ENCODE peak calls at places on chromosomes 5 and 9, in four cellular contexts. One of them, this sample, is unnamed.

GRCh38 chr5:147483197-147483790 is 26.6 kb downstream of the DPYSL3 start:
- DNase-seq in CD14-positive monocyte: no peak
- DNase-seq in neural crest cell: no peak
- DNase-seq in nephron progenitor cell: no peak
- DNase-seq in this sample: no peak

GRCh38 chr5:1471997-1472963 is 27.0 kb upstream of the SLC6A3 start:
- DNase-seq in CD14-positive monocyte: no peak
- DNase-seq in neural crest cell: no peak
- DNase-seq in nephron progenitor cell: no peak
- DNase-seq in this sample: no peak

GRCh38 chr5:267716-268115 is 3.7 kb upstream of the PDCD6 start:
- DNase-seq in CD14-positive monocyte: no peak
- DNase-seq in neural crest cell: no peak
- DNase-seq in nephron progenitor cell: no peak
- DNase-seq in this sample: no peak

GRCh38 chr9:136401173-136401922 is 1.4 kb upstream of the SNAPC4 start:
- DNase-seq in CD14-positive monocyte: no peak
- DNase-seq in neural crest cell: no peak
- DNase-seq in nephron progenitor cell: no peak
- DNase-seq in this sample: no peak

GRCh38 chr9:38016375-38017120 is 52.5 kb downstream of the SHB start:
- DNase-seq in CD14-positive monocyte: no peak
- DNase-seq in neural crest cell: no peak
- DNase-seq in nephron progenitor cell: no peak
- DNase-seq in this sample: no peak

GRCh38 chr5:137710086-137710485 is 25.8 kb downstream of the KLHL3 start:
- DNase-seq in CD14-positive monocyte: no peak
- DNase-seq in neural crest cell: no peak
- DNase-seq in nephron progenitor cell: no peak
- DNase-seq in this sample: no peak

GRCh38 chr9:122128432-122129343 is 30.9 kb downstream of the NDUFA8 start:
- DNase-seq in CD14-positive monocyte: no peak
- DNase-seq in neural crest cell: no peak
- DNase-seq in nephron progenitor cell: no peak
- DNase-seq in this sample: no peak

GRCh38 chr9:4196886-4197285 is 103.0 kb downstream of the GLIS3 start:
- DNase-seq in CD14-positive monocyte: no peak
- DNase-seq in neural crest cell: no peak
- DNase-seq in nephron progenitor cell: no peak
- DNase-seq in this sample: no peak

GRCh38 chr9:93461810-93462209 is 8.4 kb upstream of the FAM120AOS start:
- DNase-seq in CD14-positive monocyte: no peak
- DNase-seq in neural crest cell: no peak
- DNase-seq in nephron progenitor cell: no peak
- DNase-seq in this sample: no peak

GRCh38 chr9:33129886-33130284 is 37.3 kb downstream of the B4GALT1 start:
- DNase-seq in CD14-positive monocyte: peak
- DNase-seq in neural crest cell: no peak
- DNase-seq in nephron progenitor cell: no peak
- DNase-seq in this sample: no peak

GRCh38 chr9:22240619-22241018 is 206.0 kb upstream of the DMRTA1 start:
- DNase-seq in CD14-positive monocyte: no peak
- DNase-seq in neural crest cell: no peak
- DNase-seq in nephron progenitor cell: no peak
- DNase-seq in this sample: no peak

GRCh38 chr9:70324963-70325362 is 66.2 kb downstream of the SMC5 start:
- DNase-seq in CD14-positive monocyte: no peak
- DNase-seq in neural crest cell: no peak
- DNase-seq in nephron progenitor cell: no peak
- DNase-seq in this sample: no peak

GRCh38 chr9:34072410-34072809 is 23.7 kb upstream of the UBAP2 start:
- DNase-seq in CD14-positive monocyte: no peak
- DNase-seq in neural crest cell: no peak
- DNase-seq in nephron progenitor cell: no peak
- DNase-seq in this sample: no peak

GRCh38 chr9:8826281-8826680 is 1026.7 kb upstream of the DMAC1 start:
- DNase-seq in CD14-positive monocyte: no peak
- DNase-seq in neural crest cell: no peak
- DNase-seq in nephron progenitor cell: no peak
- DNase-seq in this sample: no peak

GRCh38 chr5:969421-969839 is 39.2 kb upstream of the NKD2 start:
- DNase-seq in CD14-positive monocyte: no peak
- DNase-seq in neural crest cell: no peak
- DNase-seq in nephron progenitor cell: no peak
- DNase-seq in this sample: no peak

GRCh38 chr5:56535347-56535746 is 280.0 kb upstream of the MAP3K1 start:
- DNase-seq in CD14-positive monocyte: no peak
- DNase-seq in neural crest cell: no peak
- DNase-seq in nephron progenitor cell: no peak
- DNase-seq in this sample: no peak

GRCh38 chr5:53430618-53431252 is 49.7 kb upstream of the FST start:
- DNase-seq in CD14-positive monocyte: no peak
- DNase-seq in neural crest cell: no peak
- DNase-seq in nephron progenitor cell: no peak
- DNase-seq in this sample: no peak

GRCh38 chr5:1745190-1745805 is 54.3 kb downstream of the MRPL36 start:
- DNase-seq in CD14-positive monocyte: peak
- DNase-seq in neural crest cell: no peak
- DNase-seq in nephron progenitor cell: peak
- DNase-seq in this sample: no peak

GRCh38 chr5:180441577-180441976 is 52.6 kb upstream of the CNOT6 start:
- DNase-seq in CD14-positive monocyte: no peak
- DNase-seq in neural crest cell: no peak
- DNase-seq in nephron progenitor cell: no peak
- DNase-seq in this sample: no peak

GRCh38 chr5:172133359-172134029 is 54.5 kb downstream of the STK10 start:
- DNase-seq in CD14-positive monocyte: peak
- DNase-seq in neural crest cell: no peak
- DNase-seq in nephron progenitor cell: no peak
- DNase-seq in this sample: no peak

GRCh38 chr5:162209005-162209605 is 141.5 kb downstream of the GABRG2 start:
- DNase-seq in CD14-positive monocyte: no peak
- DNase-seq in neural crest cell: peak
- DNase-seq in nephron progenitor cell: peak
- DNase-seq in this sample: peak

GRCh38 chr9:92245005-92245797 is 48.3 kb downstream of the IARS1 start:
- DNase-seq in CD14-positive monocyte: no peak
- DNase-seq in neural crest cell: no peak
- DNase-seq in nephron progenitor cell: no peak
- DNase-seq in this sample: no peak

GRCh38 chr9:92242779-92243136 is 50.7 kb downstream of the IARS1 start:
- DNase-seq in CD14-positive monocyte: no peak
- DNase-seq in neural crest cell: no peak
- DNase-seq in nephron progenitor cell: no peak
- DNase-seq in this sample: no peak

GRCh38 chr9:92236915-92237314 is 56.6 kb downstream of the IARS1 start:
- DNase-seq in CD14-positive monocyte: no peak
- DNase-seq in neural crest cell: no peak
- DNase-seq in nephron progenitor cell: no peak
- DNase-seq in this sample: no peak

GRCh38 chr9:92247296-92247695 is 46.2 kb downstream of the IARS1 start:
- DNase-seq in CD14-positive monocyte: no peak
- DNase-seq in neural crest cell: no peak
- DNase-seq in nephron progenitor cell: no peak
- DNase-seq in this sample: no peak

GRCh38 chr9:92242115-92242778 is 51.2 kb downstream of the IARS1 start:
- DNase-seq in CD14-positive monocyte: no peak
- DNase-seq in neural crest cell: peak
- DNase-seq in nephron progenitor cell: no peak
- DNase-seq in this sample: no peak
- TF ChIP-seq CTCF in CD14-positive monocyte: no peak
- TF ChIP-seq CTCF in neural crest cell: peak
- TF ChIP-seq CTCF in nephron progenitor cell: peak
- TF ChIP-seq CTCF in this sample: peak

DNA sequence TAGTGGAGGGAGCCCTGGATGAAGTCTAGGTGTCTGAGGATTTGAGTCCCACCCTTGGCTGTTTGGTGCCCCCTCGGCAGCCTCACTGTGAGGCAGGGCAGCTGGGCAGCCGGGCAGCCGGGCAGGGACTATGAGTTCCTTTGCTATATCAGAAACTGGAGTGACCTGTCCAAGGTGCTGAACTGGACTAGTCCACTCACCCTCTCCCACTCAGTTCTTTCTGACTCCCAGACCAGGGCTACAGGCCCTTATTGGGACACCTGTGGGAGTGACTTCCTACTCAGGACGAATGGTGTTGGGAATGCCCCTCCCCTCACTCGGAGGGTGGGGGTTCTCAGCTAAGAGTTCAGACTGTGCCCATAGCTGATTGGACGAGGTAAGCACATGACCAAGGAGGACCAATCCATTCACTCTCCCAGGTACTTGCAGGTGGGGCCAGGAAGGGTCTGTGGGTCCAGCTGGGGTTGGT is 34.1 kb upstream of the RAPGEF1 start:
- DNase-seq in CD14-positive monocyte: no peak
- DNase-seq in neural crest cell: peak
- DNase-seq in nephron progenitor cell: peak
- DNase-seq in this sample: no peak
- TF ChIP-seq CTCF in CD14-positive monocyte: no peak
- TF ChIP-seq CTCF in neural crest cell: no peak
- TF ChIP-seq CTCF in nephron progenitor cell: no peak
- TF ChIP-seq CTCF in this sample: no peak

GRCh38 chr5:132293066-132293991 is 865 bp upstream of the SLC22A4 start:
- DNase-seq in CD14-positive monocyte: peak
- DNase-seq in neural crest cell: peak
- DNase-seq in nephron progenitor cell: peak
- DNase-seq in this sample: peak
- TF ChIP-seq CTCF in CD14-positive monocyte: no peak
- TF ChIP-seq CTCF in neural crest cell: peak
- TF ChIP-seq CTCF in nephron progenitor cell: no peak
- TF ChIP-seq CTCF in this sample: no peak

GRCh38 chr5:173198049-173198448 is 37.0 kb downstream of the NKX2-5 start:
- DNase-seq in CD14-positive monocyte: no peak
- DNase-seq in neural crest cell: no peak
- DNase-seq in nephron progenitor cell: no peak
- DNase-seq in this sample: no peak
- TF ChIP-seq CTCF in CD14-positive monocyte: no peak
- TF ChIP-seq CTCF in neural crest cell: no peak
- TF ChIP-seq CTCF in nephron progenitor cell: no peak
- TF ChIP-seq CTCF in this sample: no peak

GRCh38 chr9:18394847-18395355 is 79.1 kb upstream of the ADAMTSL1 start:
- DNase-seq in CD14-positive monocyte: no peak
- DNase-seq in neural crest cell: no peak
- DNase-seq in nephron progenitor cell: no peak
- DNase-seq in this sample: no peak

GRCh38 chr9:18393340-18394130 is 80.4 kb upstream of the ADAMTSL1 start:
- DNase-seq in CD14-positive monocyte: no peak
- DNase-seq in neural crest cell: no peak
- DNase-seq in nephron progenitor cell: no peak
- DNase-seq in this sample: no peak

GRCh38 chr9:18390393-18390792 is 83.6 kb upstream of the ADAMTSL1 start:
- DNase-seq in CD14-positive monocyte: no peak
- DNase-seq in neural crest cell: no peak
- DNase-seq in nephron progenitor cell: no peak
- DNase-seq in this sample: no peak

GRCh38 chr9:18397076-18397475 is 76.9 kb upstream of the ADAMTSL1 start:
- DNase-seq in CD14-positive monocyte: no peak
- DNase-seq in neural crest cell: no peak
- DNase-seq in nephron progenitor cell: no peak
- DNase-seq in this sample: no peak

DNA sequence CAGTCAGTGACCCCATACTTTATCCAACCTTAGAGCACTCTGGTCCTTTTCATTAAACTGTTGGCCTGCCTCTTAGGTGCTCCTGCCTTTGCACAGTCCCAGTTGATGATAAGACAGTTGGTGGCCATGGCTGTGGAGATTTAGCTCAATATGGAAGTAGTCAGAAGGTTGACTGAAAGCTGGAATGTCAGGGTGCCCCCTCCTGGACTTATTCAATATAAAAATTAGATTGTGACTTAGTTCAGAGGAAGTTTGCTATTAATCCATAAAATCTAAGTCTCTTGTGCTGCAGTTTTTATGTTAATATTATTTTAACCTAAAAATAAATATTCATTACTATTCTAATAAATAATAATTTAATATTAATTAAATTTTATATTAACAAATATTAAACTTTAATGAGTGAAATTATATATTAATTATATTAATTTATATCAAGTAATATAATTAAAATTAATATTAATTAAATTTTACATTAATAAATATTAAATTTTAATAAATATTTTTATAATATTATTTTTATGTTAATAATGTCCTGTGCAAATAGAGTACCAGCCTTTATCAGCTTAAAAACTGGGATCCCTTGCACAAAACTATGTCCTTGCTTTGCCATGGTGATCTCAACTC is 77.7 kb upstream of the ADAMTSL1 start:
- DNase-seq in CD14-positive monocyte: no peak
- DNase-seq in neural crest cell: no peak
- DNase-seq in nephron progenitor cell: no peak
- DNase-seq in this sample: no peak
- TF ChIP-seq CTCF in CD14-positive monocyte: no peak
- TF ChIP-seq CTCF in neural crest cell: peak
- TF ChIP-seq CTCF in nephron progenitor cell: peak
- TF ChIP-seq CTCF in this sample: peak

DNA sequence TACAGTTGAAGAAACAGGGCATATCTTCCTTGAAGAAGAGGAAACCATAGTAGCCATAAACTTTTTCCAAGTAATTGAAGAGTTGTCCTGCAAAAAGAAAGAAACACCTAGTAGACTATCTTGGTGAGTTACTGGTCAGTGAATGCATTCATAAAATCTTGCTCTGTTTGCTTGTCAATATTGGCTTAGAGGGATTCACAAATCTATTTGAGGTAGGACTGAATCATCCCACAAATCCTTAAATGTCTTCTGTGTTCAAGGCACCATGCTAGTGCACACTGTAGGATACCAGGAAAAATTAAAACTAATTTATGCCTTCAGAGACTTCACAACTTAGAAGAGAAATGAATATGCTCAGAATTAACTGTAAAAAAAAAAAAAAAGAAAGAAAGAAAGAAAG is 57.6 kb downstream of the GRAMD2B start:
- DNase-seq in CD14-positive monocyte: no peak
- DNase-seq in neural crest cell: no peak
- DNase-seq in nephron progenitor cell: no peak
- DNase-seq in this sample: no peak
- TF ChIP-seq CTCF in CD14-positive monocyte: no peak
- TF ChIP-seq CTCF in neural crest cell: no peak
- TF ChIP-seq CTCF in nephron progenitor cell: no peak
- TF ChIP-seq CTCF in this sample: no peak

GRCh38 chr5:126777257-126777973 is 479 bp downstream of the LMNB1 start:
- DNase-seq in CD14-positive monocyte: peak
- DNase-seq in neural crest cell: no peak
- DNase-seq in nephron progenitor cell: peak
- DNase-seq in this sample: no peak
- TF ChIP-seq CTCF in CD14-positive monocyte: no peak
- TF ChIP-seq CTCF in neural crest cell: peak
- TF ChIP-seq CTCF in nephron progenitor cell: no peak
- TF ChIP-seq CTCF in this sample: no peak

GRCh38 chr5:157354825-157355224 is 88.9 kb downstream of the CYFIP2 start:
- DNase-seq in CD14-positive monocyte: no peak
- DNase-seq in neural crest cell: no peak
- DNase-seq in nephron progenitor cell: no peak
- DNase-seq in this sample: no peak
- TF ChIP-seq CTCF in CD14-positive monocyte: no peak
- TF ChIP-seq CTCF in neural crest cell: peak
- TF ChIP-seq CTCF in nephron progenitor cell: peak
- TF ChIP-seq CTCF in this sample: peak

This sample was measured in D721Med.